ENCODE peak calls at places on chromosomes 5 and 9, in four cellular contexts. One of them, this sample, is unnamed.

GRCh38 chr5:11130111-11130510 is 369.1 kb upstream of the DAP start:
- DNase-seq in aorta: no peak
- DNase-seq in vagina: no peak
- DNase-seq in OCI-LY7: no peak
- DNase-seq in this sample: no peak

GRCh38 chr9:131111854-131112311 is 13.5 kb upstream of the NUP214 start:
- DNase-seq in aorta: no peak
- DNase-seq in OCI-LY7: no peak
- DNase-seq in vagina: no peak
- DNase-seq in this sample: no peak

GRCh38 chr5:98064118-98064517 is 709.3 kb upstream of the RGMB start:
- DNase-seq in OCI-LY7: no peak
- DNase-seq in aorta: no peak
- DNase-seq in vagina: no peak
- DNase-seq in this sample: no peak

GRCh38 chr5:67248703-67249589 is 52.3 kb upstream of the CD180 start:
- DNase-seq in OCI-LY7: no peak
- DNase-seq in vagina: peak; percentile 93
- DNase-seq in aorta: no peak
- DNase-seq in this sample: no peak

GRCh38 chr5:127006711-127007110 is 23.6 kb downstream of the MARCHF3 start:
- DNase-seq in OCI-LY7: no peak
- DNase-seq in vagina: no peak
- DNase-seq in aorta: no peak
- DNase-seq in this sample: no peak

GRCh38 chr5:19950897-19951296 is 37.1 kb downstream of the CDH18 start:
- DNase-seq in OCI-LY7: no peak
- DNase-seq in vagina: no peak
- DNase-seq in aorta: no peak
- DNase-seq in this sample: no peak

GRCh38 chr5:83844320-83845068 is 123.8 kb upstream of the HAPLN1 start:
- DNase-seq in aorta: peak; percentile 47
- DNase-seq in OCI-LY7: no peak
- DNase-seq in vagina: no peak
- DNase-seq in this sample: no peak

GRCh38 chr5:57735754-57736153 is 253.1 kb upstream of the ACTBL2 start:
- DNase-seq in OCI-LY7: no peak
- DNase-seq in aorta: no peak
- DNase-seq in vagina: no peak
- DNase-seq in this sample: no peak

GRCh38 chr9:87007711-87008360 is 60.5 kb upstream of the GAS1 start:
- DNase-seq in aorta: no peak
- DNase-seq in OCI-LY7: no peak
- DNase-seq in vagina: no peak
- DNase-seq in this sample: no peak

GRCh38 chr5:127959152-127959764 is 124.3 kb upstream of the SLC12A2 start:
- DNase-seq in vagina: no peak
- DNase-seq in OCI-LY7: no peak
- DNase-seq in aorta: no peak
- DNase-seq in this sample: peak; percentile 66

GRCh38 chr5:76542887-76543690 is 80.1 kb downstream of the F2RL2 start:
- DNase-seq in aorta: peak; percentile 55
- DNase-seq in OCI-LY7: no peak
- DNase-seq in vagina: no peak
- DNase-seq in this sample: no peak

GRCh38 chr9:69186841-69187611 is 12.9 kb downstream of the TJP2 start:
- DNase-seq in aorta: no peak
- DNase-seq in vagina: no peak
- DNase-seq in OCI-LY7: no peak
- DNase-seq in this sample: no peak

GRCh38 chr9:4138180-4138579 is 161.7 kb downstream of the GLIS3 start:
- DNase-seq in aorta: no peak
- DNase-seq in vagina: no peak
- DNase-seq in OCI-LY7: no peak
- DNase-seq in this sample: no peak

GRCh38 chr5:135559342-135559741 is 19.4 kb downstream of the CXCL14 start:
- DNase-seq in vagina: no peak
- DNase-seq in OCI-LY7: no peak
- DNase-seq in aorta: no peak
- DNase-seq in this sample: no peak

GRCh38 chr9:73270967-73271722 is 119.5 kb downstream of the ANXA1 start:
- DNase-seq in aorta: no peak
- DNase-seq in OCI-LY7: no peak
- DNase-seq in vagina: no peak
- DNase-seq in this sample: no peak

GRCh38 chr9:15824310-15824709 is 271.5 kb downstream of the CCDC171 start:
- DNase-seq in vagina: no peak
- DNase-seq in OCI-LY7: peak; percentile 17
- DNase-seq in aorta: no peak
- DNase-seq in this sample: no peak

GRCh38 chr5:123125953-123126352 is 36.9 kb downstream of the PRDM6 start:
- DNase-seq in aorta: no peak
- DNase-seq in vagina: no peak
- DNase-seq in OCI-LY7: no peak
- DNase-seq in this sample: no peak

GRCh38 chr9:35436940-35437339 is 53.0 kb upstream of the RUSC2 start:
- DNase-seq in aorta: no peak
- DNase-seq in OCI-LY7: no peak
- DNase-seq in vagina: no peak
- DNase-seq in this sample: no peak

GRCh38 chr5:132478498-132478855 is 12.1 kb downstream of the IRF1 start:
- DNase-seq in OCI-LY7: no peak
- DNase-seq in aorta: peak; percentile 17
- DNase-seq in vagina: no peak
- DNase-seq in this sample: no peak

GRCh38 chr9:133944746-133945135 is 47.4 kb downstream of the VAV2 start:
- DNase-seq in vagina: no peak
- DNase-seq in aorta: peak; percentile 67
- DNase-seq in OCI-LY7: no peak
- DNase-seq in this sample: peak; percentile 69

GRCh38 chr5:14246350-14247053 is 103.4 kb downstream of the TRIO start:
- DNase-seq in aorta: no peak
- DNase-seq in OCI-LY7: no peak
- DNase-seq in vagina: no peak
- DNase-seq in this sample: no peak

GRCh38 chr5:14249258-14250093 is 106.3 kb downstream of the TRIO start:
- DNase-seq in vagina: no peak
- DNase-seq in aorta: no peak
- DNase-seq in OCI-LY7: peak; percentile 21
- DNase-seq in this sample: no peak

GRCh38 chr5:14245526-14245925 is 102.4 kb downstream of the TRIO start:
- DNase-seq in vagina: no peak
- DNase-seq in aorta: no peak
- DNase-seq in OCI-LY7: no peak
- DNase-seq in this sample: no peak

GRCh38 chr5:14244721-14245518 is 101.8 kb downstream of the TRIO start:
- DNase-seq in OCI-LY7: no peak
- DNase-seq in aorta: no peak
- DNase-seq in vagina: no peak
- DNase-seq in this sample: no peak

DNA sequence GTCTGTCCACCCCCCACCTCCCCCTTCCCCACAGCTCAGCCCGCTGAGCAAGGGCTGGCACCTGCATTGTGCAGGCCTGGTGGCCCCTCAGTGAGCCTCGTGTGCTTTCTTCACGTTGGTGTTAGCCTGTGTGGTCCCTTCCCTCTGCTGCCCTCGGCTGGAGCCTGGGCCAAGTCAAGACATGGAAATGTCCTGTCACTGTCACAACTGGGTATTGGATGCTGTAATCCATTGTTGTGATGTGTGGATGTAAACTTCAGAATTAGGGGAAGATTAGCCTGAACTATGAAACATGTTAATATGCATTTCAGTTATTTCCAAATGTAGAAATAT is 103.9 kb downstream of the TRIO start:
- DNase-seq in OCI-LY7: no peak
- DNase-seq in vagina: no peak
- DNase-seq in aorta: no peak
- DNase-seq in this sample: no peak
- H3K4me1 ChIP-seq in OCI-LY7: peaks cover 22% of the 10 kb centered on the region
- H3K4me1 ChIP-seq in vagina: peaks cover 19% of the 10 kb centered on the region
- H3K4me1 ChIP-seq in aorta: peaks cover 6% of the 10 kb centered on the region
- H3K4me1 ChIP-seq in this sample: peaks cover 6% of the 10 kb centered on the region

GRCh38 chr9:120777229-120777628 is 16.0 kb downstream of the FBXW2 start:
- DNase-seq in aorta: no peak
- DNase-seq in vagina: no peak
- DNase-seq in OCI-LY7: no peak
- DNase-seq in this sample: no peak

GRCh38 chr9:120778758-120779157 is 14.5 kb downstream of the FBXW2 start:
- DNase-seq in vagina: no peak
- DNase-seq in OCI-LY7: no peak
- DNase-seq in aorta: no peak
- DNase-seq in this sample: no peak

GRCh38 chr9:120781236-120781635 is 12.0 kb downstream of the FBXW2 start:
- DNase-seq in OCI-LY7: no peak
- DNase-seq in vagina: no peak
- DNase-seq in aorta: no peak
- DNase-seq in this sample: no peak

GRCh38 chr9:120779227-120779626 is 14.0 kb downstream of the FBXW2 start:
- DNase-seq in vagina: no peak
- DNase-seq in aorta: no peak
- DNase-seq in OCI-LY7: no peak
- DNase-seq in this sample: no peak

DNA sequence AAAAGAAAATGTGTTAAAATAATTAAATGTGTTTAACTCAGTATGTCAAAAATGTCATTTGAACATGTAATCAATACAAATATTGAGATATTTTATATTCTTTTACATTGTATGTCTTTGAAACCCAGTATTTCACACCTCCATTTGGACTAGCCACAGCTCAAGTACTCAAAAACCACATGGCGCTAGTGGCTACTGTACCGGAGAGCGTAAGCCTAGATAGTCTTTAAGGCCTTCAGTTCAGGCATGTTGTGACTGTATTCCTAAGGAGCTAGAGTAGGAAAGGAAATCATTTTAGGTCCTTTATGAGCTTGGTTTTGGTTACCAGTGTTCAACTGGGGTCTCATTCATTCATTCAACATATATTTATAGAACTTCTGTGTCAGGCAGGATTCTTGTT is 12.8 kb downstream of the FBXW2 start:
- DNase-seq in aorta: no peak
- DNase-seq in OCI-LY7: no peak
- DNase-seq in vagina: no peak
- DNase-seq in this sample: no peak
- H3K4me1 ChIP-seq in aorta: peaks cover 3% of the 10 kb centered on the region
- H3K4me1 ChIP-seq in OCI-LY7: no peaks in the 10 kb centered on the region
- H3K4me1 ChIP-seq in vagina: peaks cover 24% of the 10 kb centered on the region
- H3K4me1 ChIP-seq in this sample: no peaks in the 10 kb centered on the region

DNA sequence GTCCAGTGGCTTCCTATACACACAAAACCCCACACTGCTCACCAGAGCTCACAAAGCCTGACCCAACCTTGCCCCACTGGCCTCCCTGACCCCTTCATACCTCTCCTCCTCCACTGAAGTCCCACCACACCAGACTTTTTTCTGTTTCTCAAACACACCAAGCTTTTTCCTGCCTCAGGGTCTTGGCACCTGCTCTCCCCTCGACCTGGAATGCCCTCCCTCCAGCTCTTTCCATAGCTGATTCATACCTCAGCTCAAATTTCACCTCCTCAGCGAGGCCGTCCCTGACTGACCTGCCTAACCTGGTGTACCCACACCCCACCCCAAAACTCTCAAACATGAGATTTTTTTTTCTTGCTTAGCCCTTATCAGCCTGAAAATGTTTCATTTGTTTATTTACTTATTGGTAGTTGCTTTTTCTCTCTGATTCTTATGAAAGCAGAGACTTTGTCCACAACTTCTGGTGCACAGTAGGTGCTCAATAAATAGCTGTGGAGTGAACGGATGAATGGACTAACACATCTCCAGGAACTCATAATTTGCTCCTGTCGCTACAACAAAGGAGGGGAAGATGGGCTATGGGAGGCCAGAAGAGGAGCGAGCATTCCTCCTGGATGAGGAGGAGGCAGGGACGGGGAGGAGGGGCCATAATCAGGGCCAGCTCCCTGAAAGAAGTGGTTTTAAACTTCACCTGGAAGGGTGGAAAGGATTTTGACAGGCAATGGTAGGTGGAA is 84.3 kb downstream of the SH3TC2 start:
- DNase-seq in vagina: peak; percentile 83
- DNase-seq in aorta: no peak
- DNase-seq in OCI-LY7: no peak
- DNase-seq in this sample: no peak
- H3K4me1 ChIP-seq in vagina: peaks cover 44% of the 10 kb centered on the region
- H3K4me1 ChIP-seq in aorta: no peaks in the 10 kb centered on the region
- H3K4me1 ChIP-seq in OCI-LY7: no peaks in the 10 kb centered on the region
- H3K4me1 ChIP-seq in this sample: no peaks in the 10 kb centered on the region

GRCh38 chr5:142306077-142306502 is 18.7 kb downstream of the SPRY4 start:
- DNase-seq in vagina: no peak
- DNase-seq in aorta: no peak
- DNase-seq in OCI-LY7: no peak
- DNase-seq in this sample: no peak

GRCh38 chr5:142310803-142311202 is 14.0 kb downstream of the SPRY4 start:
- DNase-seq in OCI-LY7: no peak
- DNase-seq in aorta: no peak
- DNase-seq in vagina: no peak
- DNase-seq in this sample: no peak

GRCh38 chr5:142309747-142310318 is 15.0 kb downstream of the SPRY4 start:
- DNase-seq in vagina: no peak
- DNase-seq in aorta: no peak
- DNase-seq in OCI-LY7: no peak
- DNase-seq in this sample: no peak

GRCh38 chr5:142307491-142307890 is 17.3 kb downstream of the SPRY4 start:
- DNase-seq in aorta: no peak
- DNase-seq in vagina: no peak
- DNase-seq in OCI-LY7: no peak
- DNase-seq in this sample: no peak

GRCh38 chr5:142308358-142308757 is 16.5 kb downstream of the SPRY4 start:
- DNase-seq in vagina: no peak
- DNase-seq in OCI-LY7: no peak
- DNase-seq in aorta: no peak
- DNase-seq in this sample: no peak
- H3K4me1 ChIP-seq in vagina: peaks cover 3% of the 10 kb centered on the region
- H3K4me1 ChIP-seq in OCI-LY7: no peaks in the 10 kb centered on the region
- H3K4me1 ChIP-seq in aorta: peaks cover 6% of the 10 kb centered on the region
- H3K4me1 ChIP-seq in this sample: no peaks in the 10 kb centered on the region

DNA sequence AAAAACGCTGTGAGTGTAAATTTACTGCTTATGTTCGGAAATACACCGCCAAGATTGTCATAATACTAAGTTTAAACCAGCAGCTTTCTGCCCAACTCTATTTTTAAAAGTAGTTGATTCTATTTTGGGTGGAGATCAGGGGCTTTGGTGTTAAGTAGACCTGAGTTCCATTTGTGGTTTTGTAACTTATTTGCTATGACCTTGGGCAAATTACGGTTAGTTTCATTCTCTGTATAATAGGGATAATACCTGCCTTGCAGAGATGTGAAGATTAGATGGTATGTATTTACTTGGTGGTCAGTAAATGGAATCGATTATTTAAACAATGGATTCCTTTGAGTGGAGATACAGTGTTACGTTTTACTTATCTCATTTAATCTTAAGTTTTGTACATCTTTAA is 1.6 kb downstream of the RAD23B start:
- DNase-seq in aorta: no peak
- DNase-seq in vagina: no peak
- DNase-seq in OCI-LY7: peak; percentile 26
- DNase-seq in this sample: no peak
- H3K4me1 ChIP-seq in aorta: no peaks in the 10 kb centered on the region
- H3K4me1 ChIP-seq in vagina: peaks cover 48% of the 10 kb centered on the region
- H3K4me1 ChIP-seq in OCI-LY7: peaks cover 28% of the 10 kb centered on the region
- H3K4me1 ChIP-seq in this sample: peaks cover 3% of the 10 kb centered on the region

GRCh38 chr9:33304367-33304766 is 14.1 kb downstream of the NFX1 start:
- DNase-seq in OCI-LY7: no peak
- DNase-seq in aorta: no peak
- DNase-seq in vagina: no peak
- DNase-seq in this sample: no peak
- H3K4me1 ChIP-seq in OCI-LY7: peaks cover 4% of the 10 kb centered on the region
- H3K4me1 ChIP-seq in aorta: no peaks in the 10 kb centered on the region
- H3K4me1 ChIP-seq in vagina: peaks cover 3% of the 10 kb centered on the region
- H3K4me1 ChIP-seq in this sample: no peaks in the 10 kb centered on the region